ENCODE peak calls at places on chromosomes 5 and 9, in six cellular contexts. V is effector CD4-positive, alpha-beta T cell; I is sciatic nerve; T is stimulated activated CD8-positive, alpha-beta memory T cell treated with anti-CD3 and anti-CD28 coated beads, Interleukin-7, amount 100 ng/mL, for 24 hours; P is NCI-H1105; M is Kasumi-1. J is an unnamed sample.

GRCh38 chr9:112848316-112849151 is 42.1 kb downstream of the SLC46A2 start:
- DNase-seq in V (no peak), I (no peak), T (no peak), P (no peak), M (no peak), J (no peak)

GRCh38 chr5:94623877-94624276 is 5.4 kb downstream of the SLF1 start:
- DNase-seq in V (no peak), I (no peak), T (no peak), P (no peak), M (no peak), J (no peak)

GRCh38 chr5:180820788-180821321 is 18.2 kb upstream of the MGAT1 start:
- DNase-seq in V (no peak), I (no peak), T (no peak), P (no peak), M (no peak), J (no peak)

GRCh38 chr9:134375011-134375390 is 48.7 kb downstream of the RXRA start:
- DNase-seq in V (no peak), I (no peak), T (no peak), P (no peak), M (no peak), J (no peak)

GRCh38 chr5:148163345-148163744 is 5.0 kb upstream of the SPINK14 start:
- DNase-seq in V (no peak), I (no peak), T (no peak), P (no peak), M (no peak), J (no peak)

GRCh38 chr5:1538741-1539392 is 15.1 kb upstream of the LPCAT1 start:
- DNase-seq in V (no peak), I (no peak), T (no peak), P (no peak), M (no peak), J (no peak)

GRCh38 chr5:79526493-79526892 is 12.6 kb upstream of the HOMER1 start:
- DNase-seq in V (no peak), I (no peak), T (no peak), P (no peak), M (no peak), J (no peak)

GRCh38 chr9:34413229-34413852 is 36.6 kb upstream of the MYORG start:
- DNase-seq in V (no peak), I (peak; percentile 76), T (no peak), P (no peak), M (peak; percentile 62), J (no peak)

GRCh38 chr5:142843029-142843905 is 73.1 kb downstream of the ARHGAP26 start:
- DNase-seq in V (no peak), I (no peak), T (no peak), P (no peak), M (no peak), J (no peak)

GRCh38 chr5:38468202-38468656 is 88.2 kb downstream of the LIFR start:
- DNase-seq in V (no peak), I (no peak), T (no peak), P (no peak), M (no peak), J (no peak)

GRCh38 chr9:37676411-37676830 is 25.7 kb downstream of the FRMPD1 start:
- DNase-seq in V (no peak), I (no peak), T (no peak), P (peak; percentile 94), M (no peak), J (no peak)

GRCh38 chr9:133237271-133237731 is 28.3 kb upstream of the OBP2B start:
- DNase-seq in V (no peak), I (no peak), T (no peak), P (no peak), M (no peak), J (no peak)

GRCh38 chr9:33797837-33798236 is 2.5 kb downstream of the PRSS3 start:
- DNase-seq in V (no peak), I (no peak), T (no peak), P (no peak), M (no peak), J (no peak)

GRCh38 chr9:5712651-5713360 is 83.9 kb downstream of the RIC1 start:
- DNase-seq in V (no peak), I (no peak), T (no peak), P (no peak), M (no peak), J (no peak)

GRCh38 chr9:98010450-98010849 is 27.3 kb downstream of the ANP32B start:
- DNase-seq in V (no peak), I (no peak), T (no peak), P (no peak), M (no peak), J (no peak)

GRCh38 chr5:153985498-153985897 is 53.2 kb downstream of the FAM114A2 start:
- DNase-seq in V (no peak), I (no peak), T (no peak), P (no peak), M (no peak), J (no peak)

GRCh38 chr9:92607088-92607487 is 62.8 kb downstream of the IPPK start:
- DNase-seq in V (no peak), I (no peak), T (no peak), P (no peak), M (no peak), J (no peak)

GRCh38 chr5:82174128-82174918 is 103.8 kb downstream of the RPS23 start:
- DNase-seq in V (peak; percentile 41), I (peak; percentile 69), T (peak; percentile 52), P (peak; percentile 4), M (peak; percentile 67), J (peak; percentile 33)